ENCODE peak calls at places on chromosomes 11 and 22, in four cellular contexts. H, G, D and F are unnamed samples.

GRCh38 chr11:5452712-5453111 is 3.6 kb downstream of the OR51I2 start:
- DNase-seq in H (no peak), D (no peak), G (no peak), F (no peak)

GRCh38 chr11:31655483-31655882 is 145.9 kb downstream of the ELP4 start:
- DNase-seq in G (peak), D (no peak), H (no peak), F (no peak)

GRCh38 chr11:126133902-126134301 is 71.2 kb upstream of the CDON start:
- DNase-seq in H (no peak), D (no peak), G (no peak), F (no peak)

GRCh38 chr11:125950696-125951645 is 5.1 kb downstream of the VSIG10L2 start:
- DNase-seq in D (no peak), G (no peak), H (no peak), F (no peak)

GRCh38 chr11:43790444-43790794 is 90.2 kb upstream of the ALKBH3 start:
- DNase-seq in G (no peak), H (no peak), D (no peak), F (no peak)

GRCh38 chr11:94402355-94402754 is 1.1 kb upstream of the GPR83 start:
- DNase-seq in D (no peak), G (no peak), H (no peak), F (no peak)

GRCh38 chr11:61392991-61393595 is 706 bp downstream of the TMEM216 start:
- DNase-seq in G (no peak), D (peak), H (peak), F (no peak)

GRCh38 chr22:30182833-30183232 is 63.7 kb downstream of the LIF start:
- DNase-seq in G (no peak), H (no peak), D (no peak), F (no peak)

GRCh38 chr11:31940396-31941037 is 129.4 kb upstream of the PAX6 start:
- DNase-seq in D (no peak), G (peak), H (no peak), F (peak)

GRCh38 chr11:67417425-67417824 is 1.9 kb downstream of the CARNS1 start:
- DNase-seq in H (no peak), G (no peak), D (no peak), F (no peak)

GRCh38 chr22:17647452-17647851 is 8.9 kb downstream of the BCL2L13 start:
- DNase-seq in G (no peak), H (no peak), D (no peak), F (no peak)

GRCh38 chr22:37818397-37819099 is 4.6 kb upstream of the GALR3 start:
- DNase-seq in H (peak), D (peak), G (peak), F (no peak)

GRCh38 chr11:119617343-119617713 is 111.7 kb downstream of the NECTIN1 start:
- DNase-seq in D (no peak), H (no peak), G (no peak), F (no peak)

GRCh38 chr11:117094776-117095175 is 3.5 kb downstream of the SIK3 start:
- DNase-seq in H (no peak), D (no peak), G (peak), F (no peak)

GRCh38 chr22:18060646-18061620 is 16.9 kb upstream of the PEX26 start:
- DNase-seq in D (no peak), G (peak), H (no peak), F (no peak)

GRCh38 chr11:78790784-78791183 is 216.1 kb upstream of the NARS2 start:
- DNase-seq in D (no peak), H (no peak), G (no peak), F (no peak)

GRCh38 chr11:12269104-12269441 is 108.3 kb upstream of the PARVA start:
- DNase-seq in D (no peak), H (no peak), G (no peak), F (peak)

GRCh38 chr22:17884084-17884483 is 109.8 kb upstream of the BID start:
- DNase-seq in H (no peak), D (no peak), G (no peak), F (no peak)

GRCh38 chr22:22527312-22527711 is 7.2 kb upstream of the ZNF280A start:
- DNase-seq in H (no peak), D (no peak), G (no peak), F (no peak)

GRCh38 chr11:58513747-58514367 is 6.0 kb upstream of the OR5B21 start:
- DNase-seq in G (peak), H (no peak), D (no peak), F (peak)

GRCh38 chr11:36162909-36163434 is 126.3 kb downstream of the COMMD9 start:
- DNase-seq in D (no peak), H (no peak), G (no peak), F (no peak)

GRCh38 chr11:2267871-2268825 is 2.2 kb downstream of the ASCL2 start:
- DNase-seq in G (no peak), H (no peak), D (no peak), F (no peak)

GRCh38 chr11:85758026-85758425 is 52.9 kb downstream of the SYTL2 start:
- DNase-seq in H (no peak), D (no peak), G (no peak), F (no peak)

GRCh38 chr11:30314625-30315024 is 8.3 kb upstream of the ARL14EP start:
- DNase-seq in G (peak), H (no peak), D (no peak), F (no peak)

GRCh38 chr11:129590030-129590752 is 214.5 kb downstream of the BARX2 start:
- DNase-seq in H (no peak), D (no peak), G (no peak), F (no peak)

GRCh38 chr11:32069361-32070058 is 21.4 kb upstream of the RCN1 start:
- DNase-seq in H (no peak), D (no peak), G (no peak), F (no peak)

GRCh38 chr11:66264893-66265292 is 3.5 kb upstream of the RAB1B start:
- DNase-seq in H (peak), G (no peak), D (peak), F (no peak)

GRCh38 chr11:106304274-106304673 is 226.8 kb downstream of the AASDHPPT start:
- DNase-seq in H (no peak), G (peak), D (no peak), F (no peak)

GRCh38 chr22:46734830-46735453 is 3.1 kb downstream of the CERK start:
- DNase-seq in H (peak), D (peak), G (no peak), F (no peak)

GRCh38 chr11:61842421-61842820 is 14.3 kb downstream of the FADS2 start:
- DNase-seq in D (no peak), G (no peak), H (no peak), F (no peak)

GRCh38 chr22:28207281-28208030 is 288.4 kb upstream of the PITPNB start:
- DNase-seq in G (no peak), H (no peak), D (no peak), F (peak)

GRCh38 chr22:50252081-50253045 is 1.3 kb upstream of the HDAC10 start:
- DNase-seq in G (peak), H (peak), D (peak), F (no peak)

GRCh38 chr11:113664069-113664980 is 41.8 kb downstream of the TMPRSS5 start:
- DNase-seq in H (no peak), G (peak), D (no peak), F (no peak)

GRCh38 chr11:95849087-95849825 is 59.0 kb downstream of the CEP57 start:
- DNase-seq in H (peak), D (peak), G (peak), F (peak)

GRCh38 chr11:2312232-2313042 is 10.6 kb downstream of the TSPAN32 start:
- DNase-seq in G (peak), D (no peak), H (no peak), F (no peak)

GRCh38 chr11:126105748-126106080 is 43.0 kb upstream of the CDON start:
- DNase-seq in H (no peak), G (no peak), D (no peak), F (no peak)